ENCODE peak calls at places on chromosomes 6 and 20, in four cellular contexts. L is iris pigment epithelial cell; B is stimulated activated CD4-positive, alpha-beta T cell treated with anti-CD3 and anti-CD28 coated beads, Interleukin-2, amount 100 ng/mL, for 48 hours; X is activated naive CD8-positive, alpha-beta T cell treated with anti-CD3 and anti-CD28 coated beads for 36 hours. E is an unnamed sample.

GRCh38 chr20:49659096-49659495 is 54.6 kb downstream of the B4GALT5 start:
- DNase-seq in L (no peak), B (no peak), X (no peak), E (no peak)

GRCh38 chr20:48773837-48774418 is 53.9 kb downstream of the PREX1 start:
- DNase-seq in L (peak), B (no peak), X (no peak), E (no peak)

GRCh38 chr20:51750037-51750769 is 18.0 kb downstream of the ATP9A start:
- DNase-seq in L (peak), B (no peak), X (no peak), E (no peak)

GRCh38 chr20:1868856-1869255 is 26.4 kb upstream of the SIRPA start:
- DNase-seq in L (peak), B (no peak), X (no peak), E (no peak)

GRCh38 chr20:63519765-63520593 is 586 bp upstream of the PPDPF start:
- DNase-seq in L (peak), B (peak), X (peak), E (no peak)

GRCh38 chr6:160500639-160501038 is 152.5 kb downstream of the SLC22A3 start:
- DNase-seq in L (no peak), B (no peak), X (no peak), E (no peak)

GRCh38 chr20:10619427-10619826 is 54.4 kb downstream of the JAG1 start:
- DNase-seq in L (peak), B (no peak), X (no peak), E (no peak)

GRCh38 chr6:133833905-133834304 is 55.0 kb upstream of the TCF21 start:
- DNase-seq in L (no peak), B (no peak), X (no peak), E (no peak)

GRCh38 chr6:134457941-134458340 is 140.0 kb upstream of the SGK1 start:
- DNase-seq in L (no peak), B (no peak), X (no peak), E (no peak)

GRCh38 chr6:111888928-111889696 is 15.9 kb upstream of the FYN start:
- DNase-seq in L (peak), B (no peak), X (no peak), E (no peak)

GRCh38 chr20:53191957-53192356 is 219.8 kb downstream of the TSHZ2 start:
- DNase-seq in L (no peak), B (no peak), X (no peak), E (no peak)

GRCh38 chr6:94751641-94752329 is 825.5 kb upstream of the MANEA start:
- DNase-seq in L (peak), B (no peak), X (no peak), E (no peak)

GRCh38 chr6:157912326-157912725 is 69.3 kb upstream of the SYNJ2 start:
- DNase-seq in L (peak), B (no peak), X (no peak), E (no peak)

GRCh38 chr20:37574199-37574890 is 46.7 kb upstream of the BLCAP start:
- DNase-seq in L (no peak), B (no peak), X (no peak), E (no peak)

GRCh38 chr20:18477821-18478220 is 10.6 kb downstream of the POLR3F start:
- DNase-seq in L (no peak), B (no peak), X (no peak), E (no peak)

GRCh38 chr20:38208088-38208487 is 43.0 kb upstream of the TGM2 start:
- DNase-seq in L (no peak), B (no peak), X (no peak), E (no peak)

GRCh38 chr20:25248501-25249172 is 752 bp downstream of the PYGB start:
- DNase-seq in L (no peak), B (no peak), X (peak), E (no peak)

GRCh38 chr20:39875493-39876110 is 813.4 kb downstream of the MAFB start:
- DNase-seq in L (no peak), B (no peak), X (no peak), E (no peak)

GRCh38 chr6:90216081-90216977 is 80.3 kb downstream of the BACH2 start:
- DNase-seq in L (peak), B (no peak), X (peak), E (peak)

GRCh38 chr6:30875244-30876038 is 8.9 kb upstream of the DDR1 start:
- DNase-seq in L (no peak), B (no peak), X (no peak), E (no peak)

GRCh38 chr6:53048431-53049195 is 16.6 kb upstream of the FBXO9 start:
- DNase-seq in L (peak), B (no peak), X (no peak), E (no peak)

GRCh38 chr6:101392561-101393230 is 812 bp upstream of the GRIK2 start:
- DNase-seq in L (no peak), B (no peak), X (no peak), E (no peak)

E was measured in stimulated activated naive B cell treated with anti-CD40 and anti-IgM and Interleukin-4, amounts not matched to agents 10 μg/mL and 1 μg/mL and 100 μg/mL, for 72 hours.